ENCODE peak calls at places on chromosomes 3 and 15, in six cellular contexts. One of them, this sample, is unnamed.

GRCh38 chr3:56251343-56251945 is 216.8 kb downstream of the ERC2 start:
- DNase-seq in neuronal stem cell: peak
- DNase-seq in heart right ventricle: no peak
- DNase-seq in posterior cingulate gyrus: no peak
- DNase-seq in ascending aorta: no peak
- DNase-seq in EL: peak
- DNase-seq in this sample: no peak

GRCh38 chr3:183710231-183710630 is 12.6 kb downstream of the YEATS2 start:
- DNase-seq in heart right ventricle: no peak
- DNase-seq in ascending aorta: no peak
- DNase-seq in neuronal stem cell: no peak
- DNase-seq in EL: no peak
- DNase-seq in posterior cingulate gyrus: no peak
- DNase-seq in this sample: no peak

GRCh38 chr3:128297401-128298138 is 144.3 kb downstream of the EEFSEC start:
- DNase-seq in posterior cingulate gyrus: no peak
- DNase-seq in neuronal stem cell: no peak
- DNase-seq in heart right ventricle: no peak
- DNase-seq in EL: peak
- DNase-seq in ascending aorta: no peak
- DNase-seq in this sample: no peak

GRCh38 chr3:187889601-187890404 is 144.5 kb upstream of the BCL6 start:
- DNase-seq in posterior cingulate gyrus: no peak
- DNase-seq in ascending aorta: no peak
- DNase-seq in heart right ventricle: no peak
- DNase-seq in EL: no peak
- DNase-seq in neuronal stem cell: no peak
- DNase-seq in this sample: no peak

GRCh38 chr3:180294282-180295027 is 257.7 kb upstream of the PEX5L start:
- DNase-seq in neuronal stem cell: no peak
- DNase-seq in heart right ventricle: no peak
- DNase-seq in ascending aorta: no peak
- DNase-seq in EL: no peak
- DNase-seq in posterior cingulate gyrus: no peak
- DNase-seq in this sample: no peak

GRCh38 chr3:11509175-11510000 is 134.3 kb downstream of the VGLL4 start:
- DNase-seq in ascending aorta: peak
- DNase-seq in EL: peak
- DNase-seq in neuronal stem cell: no peak
- DNase-seq in heart right ventricle: peak
- DNase-seq in posterior cingulate gyrus: peak
- DNase-seq in this sample: no peak

GRCh38 chr3:25420885-25421284 is 7.2 kb upstream of the RARB start:
- DNase-seq in posterior cingulate gyrus: no peak
- DNase-seq in ascending aorta: no peak
- DNase-seq in EL: peak
- DNase-seq in neuronal stem cell: no peak
- DNase-seq in heart right ventricle: no peak
- DNase-seq in this sample: no peak

GRCh38 chr15:31472636-31473383 is 146.2 kb downstream of the KLF13 start:
- DNase-seq in posterior cingulate gyrus: no peak
- DNase-seq in heart right ventricle: no peak
- DNase-seq in EL: peak
- DNase-seq in neuronal stem cell: no peak
- DNase-seq in ascending aorta: no peak
- DNase-seq in this sample: no peak

GRCh38 chr3:16801698-16802097 is 83.1 kb upstream of the PLCL2 start:
- DNase-seq in ascending aorta: no peak
- DNase-seq in heart right ventricle: no peak
- DNase-seq in posterior cingulate gyrus: no peak
- DNase-seq in EL: peak
- DNase-seq in neuronal stem cell: no peak
- DNase-seq in this sample: no peak

GRCh38 chr3:134713673-134714072 is 62.9 kb upstream of the KY start:
- DNase-seq in posterior cingulate gyrus: no peak
- DNase-seq in neuronal stem cell: no peak
- DNase-seq in EL: no peak
- DNase-seq in heart right ventricle: no peak
- DNase-seq in ascending aorta: no peak
- DNase-seq in this sample: no peak

GRCh38 chr3:187000711-187001151 is 70.4 kb downstream of the ST6GAL1 start:
- DNase-seq in posterior cingulate gyrus: no peak
- DNase-seq in neuronal stem cell: no peak
- DNase-seq in heart right ventricle: no peak
- DNase-seq in ascending aorta: no peak
- DNase-seq in EL: no peak
- DNase-seq in this sample: no peak

GRCh38 chr3:46733026-46733800 is 15.5 kb upstream of the PRSS50 start:
- DNase-seq in heart right ventricle: no peak
- DNase-seq in EL: no peak
- DNase-seq in posterior cingulate gyrus: no peak
- DNase-seq in neuronal stem cell: no peak
- DNase-seq in ascending aorta: no peak
- DNase-seq in this sample: no peak

GRCh38 chr15:92079047-92079446 is 225.5 kb downstream of the SLCO3A1 start:
- DNase-seq in posterior cingulate gyrus: no peak
- DNase-seq in EL: no peak
- DNase-seq in neuronal stem cell: no peak
- DNase-seq in ascending aorta: no peak
- DNase-seq in heart right ventricle: no peak
- DNase-seq in this sample: no peak

GRCh38 chr3:122766430-122766829 is 27.2 kb downstream of the HSPBAP1 start:
- DNase-seq in ascending aorta: no peak
- DNase-seq in heart right ventricle: no peak
- DNase-seq in neuronal stem cell: no peak
- DNase-seq in EL: no peak
- DNase-seq in posterior cingulate gyrus: no peak
- DNase-seq in this sample: no peak

GRCh38 chr3:45929042-45929679 is 14.1 kb upstream of the CXCR6 start:
- DNase-seq in ascending aorta: no peak
- DNase-seq in EL: peak
- DNase-seq in heart right ventricle: no peak
- DNase-seq in neuronal stem cell: no peak
- DNase-seq in posterior cingulate gyrus: peak
- DNase-seq in this sample: no peak

GRCh38 chr15:29331071-29331470 is 61.4 kb upstream of the NSMCE3 start:
- DNase-seq in ascending aorta: no peak
- DNase-seq in posterior cingulate gyrus: no peak
- DNase-seq in neuronal stem cell: no peak
- DNase-seq in heart right ventricle: no peak
- DNase-seq in EL: no peak
- DNase-seq in this sample: no peak

GRCh38 chr3:39752019-39752637 is 57.3 kb upstream of the MYRIP start:
- DNase-seq in heart right ventricle: no peak
- DNase-seq in posterior cingulate gyrus: no peak
- DNase-seq in neuronal stem cell: no peak
- DNase-seq in ascending aorta: no peak
- DNase-seq in EL: no peak
- DNase-seq in this sample: no peak